ENCODE peak calls at places on chromosomes 13 and 19, in nine cellular contexts. Z is brain microvascular endothelial cell, P is fibroblast of pulmonary artery, Q is lower leg skin, C is AG09319, K is psoas muscle, F is dorsolateral prefrontal cortex, E is MCF 10A, R is colonic mucosa. Y is an unnamed sample.

GRCh38 chr19:11127905-11128304 is 27.7 kb downstream of the SPC24 start:
- DNase-seq in K (no peak), P (no peak), C (no peak), Q (no peak), F (no peak), R (no peak), E (no peak), Z (no peak), Y (no peak)

GRCh38 chr19:39974377-39975155 is 3.6 kb downstream of the PSMC4 start:
- DNase-seq in Z (no peak), R (peak), E (no peak), K (no peak), C (no peak), Q (no peak), P (no peak), F (no peak), Y (no peak)

GRCh38 chr13:31965361-31966066 is 66.1 kb upstream of the FRY start:
- DNase-seq in Q (no peak), F (no peak), E (peak), R (no peak), C (no peak), K (no peak), Z (peak), P (peak), Y (no peak)

GRCh38 chr19:47723573-47723923 is 10.3 kb downstream of the EHD2 start:
- DNase-seq in Z (peak), C (peak), E (peak), K (peak), Q (no peak), R (no peak), F (no peak), P (peak), Y (no peak)

GRCh38 chr13:73607489-73608156 is 526.6 kb downstream of the KLF12 start:
- DNase-seq in P (no peak), F (no peak), E (no peak), Q (no peak), R (no peak), C (no peak), Z (no peak), K (no peak), Y (no peak)

GRCh38 chr19:44548736-44549135 is 19.3 kb upstream of the CEACAM20 start:
- DNase-seq in Z (peak), K (no peak), C (no peak), R (no peak), E (no peak), F (no peak), Q (no peak), P (peak), Y (no peak)

GRCh38 chr13:107650081-107650701 is 565.1 kb downstream of the LIG4 start:
- DNase-seq in F (peak), P (peak), Q (no peak), E (peak), R (peak), C (peak), K (peak), Z (peak), Y (peak)

GRCh38 chr13:35512271-35512920 is 35.9 kb upstream of the MAB21L1 start:
- DNase-seq in K (peak), Z (peak), R (no peak), P (peak), F (no peak), E (peak), C (peak), Q (no peak), Y (no peak)

GRCh38 chr19:17332677-17333581 is 1.7 kb downstream of the ANO8 start:
- DNase-seq in Z (no peak), F (no peak), P (peak), K (no peak), Q (no peak), C (no peak), R (no peak), E (peak), Y (no peak)

GRCh38 chr13:111792956-111793355 is 274.0 kb upstream of the SOX1 start:
- DNase-seq in Q (no peak), R (no peak), Z (no peak), C (no peak), K (no peak), P (no peak), F (no peak), E (no peak), Y (no peak)

GRCh38 chr19:3614858-3615505 is 8.3 kb upstream of the TBXA2R start:
- DNase-seq in F (no peak), C (no peak), R (no peak), E (no peak), Q (no peak), K (no peak), Z (no peak), P (no peak), Y (no peak)

GRCh38 chr13:44404261-44405139 is 30.9 kb downstream of the SERP2 start:
- DNase-seq in R (peak), C (no peak), F (no peak), K (no peak), Q (no peak), Z (no peak), E (no peak), P (no peak), Y (no peak)

GRCh38 chr13:48973845-48974431 is 1.8 kb upstream of the FNDC3A start:
- DNase-seq in E (no peak), C (no peak), P (no peak), Z (no peak), K (no peak), R (no peak), F (no peak), Q (no peak), Y (no peak)

GRCh38 chr13:112443191-112444000 is 67.2 kb downstream of the SPACA7 start:
- DNase-seq in Q (peak), K (peak), F (no peak), C (no peak), E (no peak), R (peak), P (no peak), Z (no peak), Y (no peak)

GRCh38 chr13:105019073-105019472 is 1516.4 kb downstream of the EFNB2 start:
- DNase-seq in R (no peak), F (no peak), Z (no peak), P (no peak), Q (no peak), E (no peak), K (no peak), C (no peak), Y (no peak)

GRCh38 chr19:8361921-8362793 is 1.8 kb upstream of the ANGPTL4 start:
- DNase-seq in Q (peak), E (peak), P (peak), F (peak), C (peak), K (peak), Z (peak), R (peak), Y (peak)

GRCh38 chr13:73299787-73300186 is 241.0 kb downstream of the KLF5 start:
- DNase-seq in R (no peak), E (no peak), F (no peak), Q (no peak), P (no peak), Z (no peak), K (no peak), C (no peak), Y (no peak)

GRCh38 chr19:35241417-35241816 is 7.4 kb upstream of the LSR start:
- DNase-seq in P (no peak), E (no peak), C (no peak), K (no peak), Q (no peak), R (no peak), F (no peak), Z (no peak), Y (no peak)

GRCh38 chr19:37718357-37718756 is 1.2 kb downstream of the ZNF607 start:
- DNase-seq in C (no peak), F (no peak), E (no peak), R (peak), P (no peak), Q (no peak), K (no peak), Z (no peak), Y (no peak)

GRCh38 chr13:68125087-68125480 is 894.9 kb upstream of the PCDH9 start:
- DNase-seq in F (no peak), R (no peak), C (no peak), P (no peak), Q (no peak), K (no peak), Z (no peak), E (no peak), Y (no peak)

GRCh38 chr19:54464624-54465266 is 1.2 kb upstream of the LENG9 start:
- DNase-seq in Z (peak), R (peak), Q (peak), P (peak), K (peak), E (peak), C (no peak), F (peak), Y (no peak)

GRCh38 chr13:110812111-110812868 is 98.8 kb downstream of the ING1 start:
- DNase-seq in Q (peak), F (no peak), C (no peak), E (no peak), Z (no peak), K (no peak), P (peak), R (no peak), Y (no peak)

GRCh38 chr13:50941146-50941545 is 31.6 kb downstream of the RNASEH2B start:
- DNase-seq in C (no peak), F (no peak), Q (no peak), R (no peak), E (no peak), P (no peak), K (no peak), Z (no peak), Y (no peak)

GRCh38 chr13:109026266-109026665 is 396.9 kb downstream of the MYO16 start:
- DNase-seq in K (no peak), Q (no peak), E (no peak), P (no peak), R (no peak), C (no peak), Z (no peak), F (no peak), Y (no peak)

GRCh38 chr19:2659856-2660432 is 42.5 kb downstream of the GNG7 start:
- DNase-seq in P (no peak), Q (no peak), E (no peak), C (no peak), R (no peak), Z (no peak), K (no peak), F (no peak), Y (no peak)

GRCh38 chr13:57470491-57470890 is 161.1 kb upstream of the PCDH17 start:
- DNase-seq in P (no peak), K (no peak), Q (no peak), E (peak), F (no peak), R (no peak), Z (no peak), C (no peak), Y (no peak)

GRCh38 chr19:989381-990081 is 5.4 kb downstream of the WDR18 start:
- DNase-seq in C (no peak), F (no peak), R (no peak), E (no peak), Z (no peak), K (no peak), P (no peak), Q (no peak), Y (peak)

GRCh38 chr19:988510-988909 is 4.4 kb downstream of the WDR18 start:
- DNase-seq in E (no peak), Q (no peak), C (no peak), F (no peak), Z (no peak), R (no peak), P (no peak), K (no peak), Y (peak)

GRCh38 chr19:986083-986482 is 1.9 kb downstream of the WDR18 start:
- DNase-seq in C (no peak), K (no peak), R (no peak), F (no peak), P (no peak), E (no peak), Q (no peak), Z (no peak), Y (no peak)

GRCh38 chr19:990119-990571 is 6.0 kb downstream of the WDR18 start:
- DNase-seq in R (no peak), P (no peak), Q (no peak), E (no peak), C (no peak), F (no peak), K (no peak), Z (no peak), Y (no peak)

DNA sequence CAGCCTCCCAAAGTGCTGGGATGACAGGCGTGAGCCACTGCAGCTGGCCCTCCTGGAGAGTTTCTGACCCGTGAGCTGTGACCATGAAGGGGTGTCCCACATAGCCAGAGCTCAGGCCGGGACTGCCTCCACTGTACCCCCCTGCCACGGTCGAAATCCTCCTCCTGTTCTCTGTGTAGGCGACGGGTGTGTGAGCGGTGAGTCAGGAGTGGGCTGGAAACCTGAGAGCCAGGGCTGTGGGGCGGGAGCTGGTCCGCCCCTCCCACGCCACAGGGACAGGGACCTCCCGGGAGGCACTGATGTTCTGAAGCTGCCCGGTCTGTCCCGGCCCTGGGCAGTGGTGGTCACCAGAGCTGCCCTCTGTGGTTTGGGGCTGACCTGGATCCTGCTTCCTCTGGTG is 3.9 kb downstream of the WDR18 start:
- DNase-seq in R (no peak), C (no peak), Z (no peak), E (no peak), F (no peak), K (no peak), Q (no peak), P (no peak), Y (no peak)
- TF ChIP-seq CTCF in R (no peak), C (no peak), Z (no peak), E (no peak), F (no peak), K (no peak), Q (no peak), P (no peak), Y (no peak)

GRCh38 chr19:13152854-13153626 is 2.8 kb downstream of the IER2 start:
- DNase-seq in F (peak), E (peak), P (peak), Z (peak), K (peak), C (peak), R (peak), Q (peak), Y (peak)
- TF ChIP-seq CTCF in F (no peak), E (no peak), P (no peak), Z (no peak), K (no peak), C (peak), R (no peak), Q (no peak), Y (peak)

GRCh38 chr13:102726430-102726829 is 31.6 kb upstream of the METTL21C start:
- DNase-seq in Z (no peak), Q (no peak), C (no peak), F (no peak), P (no peak), R (no peak), K (no peak), E (peak), Y (no peak)
- TF ChIP-seq CTCF in Z (no peak), Q (no peak), C (no peak), F (no peak), P (no peak), R (no peak), K (no peak), E (no peak), Y (no peak)

GRCh38 chr13:22757530-22758120 is 423.2 kb upstream of the SGCG start:
- DNase-seq in Z (no peak), R (no peak), F (no peak), P (peak), K (no peak), Q (no peak), E (no peak), C (no peak), Y (no peak)
- TF ChIP-seq CTCF in Z (no peak), R (no peak), F (peak), P (peak), K (no peak), Q (no peak), E (peak), C (no peak), Y (peak)

DNA sequence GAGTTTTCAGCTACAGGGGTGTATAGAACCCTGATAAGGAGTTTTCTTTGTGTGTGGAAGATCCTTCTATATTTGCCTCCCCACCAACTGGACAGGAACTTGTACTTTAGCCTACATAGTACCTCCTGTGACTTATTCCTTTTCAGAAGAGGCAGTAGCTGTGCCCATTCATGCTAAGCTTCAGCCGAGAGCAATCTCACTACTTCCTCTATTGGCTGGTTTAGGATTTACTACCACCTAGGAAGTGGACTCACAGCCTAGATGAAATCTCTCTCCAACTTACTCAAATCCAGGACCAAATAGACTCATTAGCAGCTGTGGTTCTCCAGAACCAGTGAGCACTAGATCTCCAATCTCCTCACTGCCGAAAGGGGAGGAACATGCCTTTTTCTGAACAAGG is 2.3 kb upstream of the REX1BD start:
- DNase-seq in P (no peak), C (no peak), F (no peak), Q (no peak), E (no peak), Z (no peak), K (no peak), R (no peak), Y (no peak)
- TF ChIP-seq CTCF in P (peak), C (no peak), F (no peak), Q (no peak), E (no peak), Z (no peak), K (no peak), R (no peak), Y (no peak)

GRCh38 chr19:33310606-33311325 is 8.4 kb upstream of the CEBPA start:
- DNase-seq in E (no peak), Q (peak), R (peak), F (no peak), Z (no peak), C (no peak), K (peak), P (no peak), Y (no peak)
- TF ChIP-seq CTCF in E (no peak), Q (no peak), R (no peak), F (no peak), Z (no peak), C (no peak), K (no peak), P (no peak), Y (no peak)

GRCh38 chr19:20365146-20365545 is 198.1 kb downstream of the ZNF486 start:
- DNase-seq in K (no peak), Q (no peak), P (no peak), R (no peak), C (no peak), F (no peak), Z (no peak), E (no peak), Y (no peak)

GRCh38 chr19:20357921-20358320 is 190.9 kb downstream of the ZNF486 start:
- DNase-seq in K (no peak), P (no peak), R (no peak), F (no peak), Q (no peak), Z (no peak), E (no peak), C (no peak), Y (no peak)

GRCh38 chr19:20359933-20360720 is 193.1 kb downstream of the ZNF486 start:
- DNase-seq in P (no peak), E (no peak), C (no peak), K (no peak), R (no peak), Q (no peak), F (peak), Z (no peak), Y (no peak)
- TF ChIP-seq CTCF in P (no peak), E (no peak), C (no peak), K (no peak), R (no peak), Q (no peak), F (peak), Z (peak), Y (peak)

GRCh38 chr13:39269004-39269403 is 230.7 kb downstream of the NHLRC3 start:
- DNase-seq in R (no peak), Z (no peak), P (no peak), E (no peak), Q (no peak), F (no peak), C (no peak), K (no peak), Y (no peak)

GRCh38 chr13:39269411-39269810 is 231.2 kb downstream of the NHLRC3 start:
- DNase-seq in R (no peak), F (no peak), K (no peak), Q (no peak), C (no peak), P (no peak), Z (no peak), E (no peak), Y (no peak)

GRCh38 chr13:39274926-39275325 is 236.7 kb downstream of the NHLRC3 start:
- DNase-seq in Z (no peak), K (no peak), R (no peak), F (no peak), P (no peak), Q (no peak), E (no peak), C (no peak), Y (no peak)

GRCh38 chr13:39279077-39279476 is 240.8 kb downstream of the NHLRC3 start:
- DNase-seq in P (no peak), R (no peak), Q (no peak), E (no peak), F (no peak), K (no peak), C (no peak), Z (no peak), Y (no peak)

GRCh38 chr13:39273953-39274352 is 235.7 kb downstream of the NHLRC3 start:
- DNase-seq in Z (no peak), C (no peak), E (peak), P (peak), F (no peak), K (no peak), R (peak), Q (no peak), Y (no peak)
- TF ChIP-seq CTCF in Z (peak), C (peak), E (peak), P (no peak), F (no peak), K (no peak), R (no peak), Q (no peak), Y (no peak)